ENCODE peak calls at places on chromosomes 1 and 21, in four cellular contexts. One of them, this sample, is unnamed. For H3K9me3, the result is how much of the 10 kb centered on the place peaks cover.

GRCh38 chr1:64966158-64966963 is at the start of gene JAK1:
- DNase-seq in H9: peak
- DNase-seq in Peyer's patch: peak
- DNase-seq in CD8-positive, alpha-beta memory T cell: peak
- DNase-seq in this sample: peak

GRCh38 chr1:228902781-228903572 is 167.7 kb downstream of the RHOU start:
- DNase-seq in H9: no peak
- DNase-seq in Peyer's patch: peak
- DNase-seq in CD8-positive, alpha-beta memory T cell: no peak
- DNase-seq in this sample: peak

GRCh38 chr21:14880922-14881321 is 183.9 kb downstream of the NRIP1 start:
- DNase-seq in CD8-positive, alpha-beta memory T cell: no peak
- DNase-seq in H9: no peak
- DNase-seq in Peyer's patch: no peak
- DNase-seq in this sample: no peak

GRCh38 chr1:1048765-1049164 is 25.3 kb downstream of the RNF223 start:
- DNase-seq in CD8-positive, alpha-beta memory T cell: no peak
- DNase-seq in H9: no peak
- DNase-seq in Peyer's patch: no peak
- DNase-seq in this sample: no peak

GRCh38 chr1:154435801-154436200 is 30.7 kb downstream of the IL6R start:
- DNase-seq in H9: no peak
- DNase-seq in Peyer's patch: no peak
- DNase-seq in CD8-positive, alpha-beta memory T cell: no peak
- DNase-seq in this sample: no peak

GRCh38 chr1:246142320-246142893 is 364.7 kb downstream of the SMYD3 start:
- DNase-seq in Peyer's patch: no peak
- DNase-seq in H9: no peak
- DNase-seq in CD8-positive, alpha-beta memory T cell: no peak
- DNase-seq in this sample: no peak

GRCh38 chr1:35718492-35719336 is at the start of gene C1orf216:
- DNase-seq in Peyer's patch: peak
- DNase-seq in CD8-positive, alpha-beta memory T cell: peak
- DNase-seq in H9: peak
- DNase-seq in this sample: peak

GRCh38 chr1:194104247-194104844 is 917.9 kb upstream of the B3GALT2 start:
- DNase-seq in H9: no peak
- DNase-seq in CD8-positive, alpha-beta memory T cell: no peak
- DNase-seq in Peyer's patch: no peak
- DNase-seq in this sample: peak

GRCh38 chr1:26740958-26741357 is 45.1 kb downstream of the ARID1A start:
- DNase-seq in H9: no peak
- DNase-seq in CD8-positive, alpha-beta memory T cell: no peak
- DNase-seq in Peyer's patch: no peak
- DNase-seq in this sample: no peak

GRCh38 chr1:160168016-160168415 is 16.6 kb downstream of the ATP1A4 start:
- DNase-seq in Peyer's patch: no peak
- DNase-seq in H9: no peak
- DNase-seq in CD8-positive, alpha-beta memory T cell: no peak
- DNase-seq in this sample: no peak

GRCh38 chr1:227731696-227732585 is 3.2 kb downstream of the JMJD4 start:
- DNase-seq in Peyer's patch: no peak
- DNase-seq in H9: peak
- DNase-seq in CD8-positive, alpha-beta memory T cell: no peak
- DNase-seq in this sample: no peak

GRCh38 chr1:78543941-78544630 is 53.3 kb downstream of the PTGFR start:
- DNase-seq in H9: no peak
- DNase-seq in CD8-positive, alpha-beta memory T cell: no peak
- DNase-seq in Peyer's patch: no peak
- DNase-seq in this sample: no peak

GRCh38 chr1:38128511-38128910 is 81.9 kb upstream of the POU3F1 start:
- DNase-seq in Peyer's patch: no peak
- DNase-seq in H9: no peak
- DNase-seq in CD8-positive, alpha-beta memory T cell: no peak
- DNase-seq in this sample: no peak

GRCh38 chr1:179474713-179475112 is 101.0 kb downstream of the NPHS2 start:
- DNase-seq in H9: no peak
- DNase-seq in Peyer's patch: no peak
- DNase-seq in CD8-positive, alpha-beta memory T cell: no peak
- DNase-seq in this sample: no peak

GRCh38 chr1:179478370-179478769 is 97.4 kb downstream of the NPHS2 start:
- DNase-seq in CD8-positive, alpha-beta memory T cell: no peak
- DNase-seq in Peyer's patch: no peak
- DNase-seq in H9: no peak
- DNase-seq in this sample: no peak

GRCh38 chr1:179476484-179476883 is 99.3 kb downstream of the NPHS2 start:
- DNase-seq in Peyer's patch: no peak
- DNase-seq in CD8-positive, alpha-beta memory T cell: no peak
- DNase-seq in H9: no peak
- DNase-seq in this sample: no peak
- H3K9me3 ChIP-seq in Peyer's patch: under half
- H3K9me3 ChIP-seq in CD8-positive, alpha-beta memory T cell: under half
- H3K9me3 ChIP-seq in H9: under half
- H3K9me3 ChIP-seq in this sample: under half

GRCh38 chr1:66426231-66426853 is 107.6 kb upstream of the SGIP1 start:
- DNase-seq in H9: no peak
- DNase-seq in Peyer's patch: no peak
- DNase-seq in CD8-positive, alpha-beta memory T cell: no peak
- DNase-seq in this sample: no peak

GRCh38 chr1:66418021-66418420 is 115.9 kb upstream of the SGIP1 start:
- DNase-seq in Peyer's patch: no peak
- DNase-seq in H9: no peak
- DNase-seq in CD8-positive, alpha-beta memory T cell: no peak
- DNase-seq in this sample: no peak

GRCh38 chr1:66422804-66423203 is 111.1 kb upstream of the SGIP1 start:
- DNase-seq in H9: no peak
- DNase-seq in Peyer's patch: no peak
- DNase-seq in CD8-positive, alpha-beta memory T cell: no peak
- DNase-seq in this sample: no peak
- H3K9me3 ChIP-seq in H9: under half
- H3K9me3 ChIP-seq in Peyer's patch: under half
- H3K9me3 ChIP-seq in CD8-positive, alpha-beta memory T cell: under half
- H3K9me3 ChIP-seq in this sample: under half

GRCh38 chr1:30147188-30147587 is 576.2 kb downstream of the MATN1 start:
- DNase-seq in Peyer's patch: no peak
- DNase-seq in H9: no peak
- DNase-seq in CD8-positive, alpha-beta memory T cell: no peak
- DNase-seq in this sample: no peak
- H3K9me3 ChIP-seq in Peyer's patch: under half
- H3K9me3 ChIP-seq in H9: under half
- H3K9me3 ChIP-seq in CD8-positive, alpha-beta memory T cell: under half
- H3K9me3 ChIP-seq in this sample: under half

GRCh38 chr21:10641107-10641506 is 119.7 kb downstream of the TPTE start:
- DNase-seq in H9: no peak
- DNase-seq in Peyer's patch: no peak
- DNase-seq in CD8-positive, alpha-beta memory T cell: no peak
- DNase-seq in this sample: no peak

GRCh38 chr21:10639123-10639522 is 117.7 kb downstream of the TPTE start:
- DNase-seq in Peyer's patch: no peak
- DNase-seq in CD8-positive, alpha-beta memory T cell: no peak
- DNase-seq in H9: no peak
- DNase-seq in this sample: no peak

GRCh38 chr21:10640446-10640845 is 119.1 kb downstream of the TPTE start:
- DNase-seq in Peyer's patch: no peak
- DNase-seq in CD8-positive, alpha-beta memory T cell: no peak
- DNase-seq in H9: no peak
- DNase-seq in this sample: no peak
- H3K9me3 ChIP-seq in Peyer's patch: under half
- H3K9me3 ChIP-seq in CD8-positive, alpha-beta memory T cell: under half
- H3K9me3 ChIP-seq in H9: half or more
- H3K9me3 ChIP-seq in this sample: under half

GRCh38 chr1:226044514-226045132 is 17.9 kb upstream of the H3-3A start:
- DNase-seq in Peyer's patch: no peak
- DNase-seq in H9: no peak
- DNase-seq in CD8-positive, alpha-beta memory T cell: no peak
- DNase-seq in this sample: no peak
- H3K9me3 ChIP-seq in Peyer's patch: under half
- H3K9me3 ChIP-seq in H9: under half
- H3K9me3 ChIP-seq in CD8-positive, alpha-beta memory T cell: under half
- H3K9me3 ChIP-seq in this sample: under half

DNA sequence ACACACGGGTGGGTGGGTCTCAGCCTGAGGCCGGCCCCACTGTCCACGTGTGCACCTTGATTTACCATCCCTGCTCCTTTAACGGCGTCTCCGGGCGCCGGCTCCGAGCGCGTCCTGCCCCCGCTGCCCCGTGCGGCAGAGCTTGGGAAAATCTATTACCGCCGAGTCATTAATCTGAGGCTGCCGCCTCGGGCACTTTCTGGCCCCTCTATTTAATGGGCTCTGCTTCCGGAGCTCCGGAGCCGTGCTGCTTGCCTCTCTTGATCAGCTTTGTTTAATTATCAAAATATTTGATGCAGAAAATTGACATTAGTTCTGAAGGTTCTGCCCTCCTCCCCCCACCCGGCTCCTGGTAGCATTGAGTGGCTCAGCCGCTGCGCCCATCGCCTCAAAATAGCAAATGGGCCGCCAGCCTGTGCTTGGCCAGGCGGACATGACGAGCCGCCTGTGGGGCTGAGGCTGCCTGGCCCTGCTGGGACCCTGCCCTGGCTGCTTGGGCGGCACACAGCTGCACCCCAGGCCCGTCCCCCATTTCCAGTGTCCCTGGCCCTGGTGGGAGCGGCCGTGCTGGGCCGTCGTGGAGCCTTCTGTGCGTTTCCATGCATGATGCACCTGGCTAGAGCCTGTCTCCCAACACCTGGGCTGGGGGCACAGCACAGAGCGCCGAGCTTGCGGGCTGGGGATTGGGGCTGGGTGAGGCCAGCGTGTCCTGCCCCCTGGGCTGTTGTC is 81.6 kb upstream of the TTC34 start:
- DNase-seq in Peyer's patch: no peak
- DNase-seq in CD8-positive, alpha-beta memory T cell: no peak
- DNase-seq in H9: no peak
- DNase-seq in this sample: no peak
- H3K9me3 ChIP-seq in Peyer's patch: under half
- H3K9me3 ChIP-seq in CD8-positive, alpha-beta memory T cell: under half
- H3K9me3 ChIP-seq in H9: half or more
- H3K9me3 ChIP-seq in this sample: under half

GRCh38 chr21:9739240-9739639 is 782.1 kb upstream of the TPTE start:
- DNase-seq in H9: no peak
- DNase-seq in CD8-positive, alpha-beta memory T cell: no peak
- DNase-seq in Peyer's patch: no peak
- DNase-seq in this sample: no peak
- H3K9me3 ChIP-seq in H9: half or more
- H3K9me3 ChIP-seq in CD8-positive, alpha-beta memory T cell: under half
- H3K9me3 ChIP-seq in Peyer's patch: under half
- H3K9me3 ChIP-seq in this sample: under half

DNA sequence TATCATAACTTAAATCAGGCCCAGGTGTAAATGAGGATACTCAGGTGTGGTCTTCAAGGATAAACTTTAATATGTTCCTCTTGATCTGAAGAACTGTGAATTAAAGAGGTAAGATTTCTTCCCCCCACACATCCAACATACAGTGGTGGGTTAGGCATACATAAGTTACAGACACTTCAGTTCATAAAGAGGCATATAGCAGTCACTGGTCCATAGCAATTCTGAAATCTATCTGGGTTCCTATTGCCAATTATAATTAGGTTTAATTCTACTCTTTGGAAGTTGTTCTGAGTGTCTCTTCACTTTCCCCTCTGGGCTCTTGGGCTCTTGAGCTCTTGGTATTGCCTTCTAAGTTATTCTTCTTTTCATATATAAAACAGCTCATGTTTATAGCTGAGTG is 32.5 kb upstream of the TSPAN2 start:
- DNase-seq in H9: no peak
- DNase-seq in Peyer's patch: no peak
- DNase-seq in CD8-positive, alpha-beta memory T cell: no peak
- DNase-seq in this sample: no peak
- H3K9me3 ChIP-seq in H9: under half
- H3K9me3 ChIP-seq in Peyer's patch: under half
- H3K9me3 ChIP-seq in CD8-positive, alpha-beta memory T cell: under half
- H3K9me3 ChIP-seq in this sample: under half

GRCh38 chr1:83500987-83501591 is 497.8 kb downstream of the TTLL7 start:
- DNase-seq in Peyer's patch: no peak
- DNase-seq in H9: no peak
- DNase-seq in CD8-positive, alpha-beta memory T cell: no peak
- DNase-seq in this sample: no peak

GRCh38 chr1:83500531-83500930 is 498.4 kb downstream of the TTLL7 start:
- DNase-seq in H9: no peak
- DNase-seq in CD8-positive, alpha-beta memory T cell: no peak
- DNase-seq in Peyer's patch: no peak
- DNase-seq in this sample: no peak

GRCh38 chr1:83497563-83497962 is 501.4 kb downstream of the TTLL7 start:
- DNase-seq in H9: peak
- DNase-seq in CD8-positive, alpha-beta memory T cell: no peak
- DNase-seq in Peyer's patch: no peak
- DNase-seq in this sample: no peak

GRCh38 chr1:83503153-83503552 is 495.8 kb downstream of the TTLL7 start:
- DNase-seq in CD8-positive, alpha-beta memory T cell: no peak
- DNase-seq in H9: no peak
- DNase-seq in Peyer's patch: no peak
- DNase-seq in this sample: no peak

GRCh38 chr1:83499998-83500397 is 498.9 kb downstream of the TTLL7 start:
- DNase-seq in Peyer's patch: no peak
- DNase-seq in CD8-positive, alpha-beta memory T cell: no peak
- DNase-seq in H9: no peak
- DNase-seq in this sample: no peak
- H3K9me3 ChIP-seq in Peyer's patch: under half
- H3K9me3 ChIP-seq in CD8-positive, alpha-beta memory T cell: under half
- H3K9me3 ChIP-seq in H9: under half
- H3K9me3 ChIP-seq in this sample: under half

This sample was measured in aorta.